ENCODE peak calls at places on chromosomes 16 and 17, in six cellular contexts. One of them, this sample, is unnamed.

GRCh38 chr16:50209548-50210265 is 56.6 kb downstream of the TENT4B start:
- DNase-seq in gastrocnemius medialis: peak
- DNase-seq in right lobe of liver: no peak
- DNase-seq in CD4-positive, alpha-beta T cell: no peak
- DNase-seq in progenitor cell of endocrine pancreas: no peak
- DNase-seq in A549: no peak
- DNase-seq in this sample: no peak

GRCh38 chr16:81445143-81445922 is 725 bp downstream of the CMIP start:
- DNase-seq in progenitor cell of endocrine pancreas: peak
- DNase-seq in right lobe of liver: peak
- DNase-seq in CD4-positive, alpha-beta T cell: peak
- DNase-seq in A549: no peak
- DNase-seq in gastrocnemius medialis: no peak
- DNase-seq in this sample: no peak

GRCh38 chr16:50861451-50861850 is 119.6 kb downstream of the CYLD start:
- DNase-seq in gastrocnemius medialis: no peak
- DNase-seq in CD4-positive, alpha-beta T cell: no peak
- DNase-seq in progenitor cell of endocrine pancreas: no peak
- DNase-seq in A549: no peak
- DNase-seq in right lobe of liver: no peak
- DNase-seq in this sample: no peak

GRCh38 chr16:10228779-10229178 is 46.6 kb upstream of the GRIN2A start:
- DNase-seq in CD4-positive, alpha-beta T cell: no peak
- DNase-seq in progenitor cell of endocrine pancreas: no peak
- DNase-seq in right lobe of liver: no peak
- DNase-seq in gastrocnemius medialis: no peak
- DNase-seq in A549: no peak
- DNase-seq in this sample: no peak

GRCh38 chr17:17737938-17738894 is 57.0 kb downstream of the RAI1 start:
- DNase-seq in progenitor cell of endocrine pancreas: no peak
- DNase-seq in A549: peak
- DNase-seq in gastrocnemius medialis: no peak
- DNase-seq in right lobe of liver: no peak
- DNase-seq in CD4-positive, alpha-beta T cell: no peak
- DNase-seq in this sample: no peak

GRCh38 chr17:18041776-18042175 is 2.6 kb downstream of the GID4 start:
- DNase-seq in A549: peak
- DNase-seq in CD4-positive, alpha-beta T cell: no peak
- DNase-seq in progenitor cell of endocrine pancreas: no peak
- DNase-seq in gastrocnemius medialis: no peak
- DNase-seq in right lobe of liver: no peak
- DNase-seq in this sample: no peak

GRCh38 chr17:1002771-1003555 is 6.0 kb downstream of the TIMM22 start:
- DNase-seq in CD4-positive, alpha-beta T cell: no peak
- DNase-seq in progenitor cell of endocrine pancreas: no peak
- DNase-seq in gastrocnemius medialis: no peak
- DNase-seq in right lobe of liver: no peak
- DNase-seq in A549: no peak
- DNase-seq in this sample: no peak

GRCh38 chr16:87707097-87707496 is 58.7 kb downstream of the KLHDC4 start:
- DNase-seq in CD4-positive, alpha-beta T cell: no peak
- DNase-seq in A549: no peak
- DNase-seq in progenitor cell of endocrine pancreas: no peak
- DNase-seq in right lobe of liver: no peak
- DNase-seq in gastrocnemius medialis: no peak
- DNase-seq in this sample: no peak

GRCh38 chr16:57576429-57576870 is 34.0 kb downstream of the ADGRG5 start:
- DNase-seq in right lobe of liver: peak
- DNase-seq in CD4-positive, alpha-beta T cell: peak
- DNase-seq in A549: peak
- DNase-seq in progenitor cell of endocrine pancreas: peak
- DNase-seq in gastrocnemius medialis: peak
- DNase-seq in this sample: no peak

GRCh38 chr16:57807252-57807967 is 5.1 kb upstream of the KIFC3 start:
- DNase-seq in right lobe of liver: no peak
- DNase-seq in gastrocnemius medialis: no peak
- DNase-seq in CD4-positive, alpha-beta T cell: no peak
- DNase-seq in progenitor cell of endocrine pancreas: no peak
- DNase-seq in A549: peak
- DNase-seq in this sample: no peak

GRCh38 chr16:46621006-46621629 is at the start of gene SHCBP1:
- DNase-seq in CD4-positive, alpha-beta T cell: peak
- DNase-seq in A549: peak
- DNase-seq in gastrocnemius medialis: peak
- DNase-seq in right lobe of liver: peak
- DNase-seq in progenitor cell of endocrine pancreas: peak
- DNase-seq in this sample: peak

GRCh38 chr16:63690961-63691360 is 1430.9 kb downstream of the CDH11 start:
- DNase-seq in right lobe of liver: no peak
- DNase-seq in gastrocnemius medialis: no peak
- DNase-seq in A549: no peak
- DNase-seq in progenitor cell of endocrine pancreas: no peak
- DNase-seq in CD4-positive, alpha-beta T cell: no peak
- DNase-seq in this sample: no peak

GRCh38 chr17:63694229-63694973 is 5.5 kb downstream of the LIMD2 start:
- DNase-seq in gastrocnemius medialis: no peak
- DNase-seq in right lobe of liver: no peak
- DNase-seq in progenitor cell of endocrine pancreas: no peak
- DNase-seq in A549: no peak
- DNase-seq in CD4-positive, alpha-beta T cell: no peak
- DNase-seq in this sample: no peak

GRCh38 chr17:8841844-8842243 is 25.6 kb downstream of the PIK3R6 start:
- DNase-seq in CD4-positive, alpha-beta T cell: no peak
- DNase-seq in A549: no peak
- DNase-seq in right lobe of liver: no peak
- DNase-seq in gastrocnemius medialis: no peak
- DNase-seq in progenitor cell of endocrine pancreas: no peak
- DNase-seq in this sample: no peak

GRCh38 chr16:14321542-14321941 is 250.4 kb downstream of the MRTFB start:
- DNase-seq in CD4-positive, alpha-beta T cell: no peak
- DNase-seq in right lobe of liver: peak
- DNase-seq in A549: peak
- DNase-seq in gastrocnemius medialis: no peak
- DNase-seq in progenitor cell of endocrine pancreas: no peak
- DNase-seq in this sample: no peak

GRCh38 chr17:82356028-82356427 is 3.0 kb upstream of the TEX19 start:
- DNase-seq in gastrocnemius medialis: no peak
- DNase-seq in A549: no peak
- DNase-seq in right lobe of liver: no peak
- DNase-seq in CD4-positive, alpha-beta T cell: no peak
- DNase-seq in progenitor cell of endocrine pancreas: no peak
- DNase-seq in this sample: no peak

GRCh38 chr16:73205153-73205549 is 157.2 kb upstream of the ZFHX3 start:
- DNase-seq in A549: no peak
- DNase-seq in right lobe of liver: no peak
- DNase-seq in progenitor cell of endocrine pancreas: no peak
- DNase-seq in gastrocnemius medialis: no peak
- DNase-seq in CD4-positive, alpha-beta T cell: no peak
- DNase-seq in this sample: no peak

GRCh38 chr16:80948886-80949502 is 57.7 kb downstream of the CMC2 start:
- DNase-seq in right lobe of liver: no peak
- DNase-seq in progenitor cell of endocrine pancreas: no peak
- DNase-seq in A549: peak
- DNase-seq in CD4-positive, alpha-beta T cell: no peak
- DNase-seq in gastrocnemius medialis: no peak
- DNase-seq in this sample: no peak

GRCh38 chr16:64144612-64145011 is 977.3 kb downstream of the CDH11 start:
- DNase-seq in A549: no peak
- DNase-seq in progenitor cell of endocrine pancreas: no peak
- DNase-seq in CD4-positive, alpha-beta T cell: no peak
- DNase-seq in right lobe of liver: no peak
- DNase-seq in gastrocnemius medialis: no peak
- DNase-seq in this sample: no peak

GRCh38 chr16:66486773-66487579 is 59.9 kb downstream of the BEAN1 start:
- DNase-seq in gastrocnemius medialis: peak
- DNase-seq in right lobe of liver: no peak
- DNase-seq in CD4-positive, alpha-beta T cell: no peak
- DNase-seq in progenitor cell of endocrine pancreas: no peak
- DNase-seq in A549: peak
- DNase-seq in this sample: peak

GRCh38 chr17:80151333-80151732 is 4.4 kb upstream of the EIF4A3 start:
- DNase-seq in A549: no peak
- DNase-seq in progenitor cell of endocrine pancreas: no peak
- DNase-seq in gastrocnemius medialis: no peak
- DNase-seq in CD4-positive, alpha-beta T cell: no peak
- DNase-seq in right lobe of liver: no peak
- DNase-seq in this sample: no peak

GRCh38 chr16:61432421-61432820 is 603.8 kb downstream of the CDH8 start:
- DNase-seq in CD4-positive, alpha-beta T cell: no peak
- DNase-seq in A549: no peak
- DNase-seq in progenitor cell of endocrine pancreas: no peak
- DNase-seq in right lobe of liver: no peak
- DNase-seq in gastrocnemius medialis: no peak
- DNase-seq in this sample: no peak

GRCh38 chr17:40980594-40980993 is 3.5 kb downstream of the KRT40 start:
- DNase-seq in A549: no peak
- DNase-seq in gastrocnemius medialis: peak
- DNase-seq in progenitor cell of endocrine pancreas: no peak
- DNase-seq in right lobe of liver: no peak
- DNase-seq in CD4-positive, alpha-beta T cell: no peak
- DNase-seq in this sample: no peak

GRCh38 chr17:82752371-82753200 is 721 bp downstream of the TBCD start:
- DNase-seq in CD4-positive, alpha-beta T cell: peak
- DNase-seq in gastrocnemius medialis: no peak
- DNase-seq in right lobe of liver: peak
- DNase-seq in A549: no peak
- DNase-seq in progenitor cell of endocrine pancreas: no peak
- DNase-seq in this sample: no peak

GRCh38 chr17:2198917-2199316 is 104.7 kb downstream of the SMG6 start:
- DNase-seq in progenitor cell of endocrine pancreas: no peak
- DNase-seq in right lobe of liver: no peak
- DNase-seq in CD4-positive, alpha-beta T cell: no peak
- DNase-seq in A549: no peak
- DNase-seq in gastrocnemius medialis: no peak
- DNase-seq in this sample: no peak

GRCh38 chr16:75086281-75086680 is 30.3 kb downstream of the LDHD start:
- DNase-seq in right lobe of liver: no peak
- DNase-seq in A549: no peak
- DNase-seq in CD4-positive, alpha-beta T cell: no peak
- DNase-seq in gastrocnemius medialis: no peak
- DNase-seq in progenitor cell of endocrine pancreas: no peak
- DNase-seq in this sample: no peak

GRCh38 chr17:48093341-48094045 is 7.8 kb downstream of the CBX1 start:
- DNase-seq in progenitor cell of endocrine pancreas: no peak
- DNase-seq in right lobe of liver: no peak
- DNase-seq in CD4-positive, alpha-beta T cell: no peak
- DNase-seq in gastrocnemius medialis: no peak
- DNase-seq in A549: no peak
- DNase-seq in this sample: peak

GRCh38 chr17:31002047-31002446 is 31.2 kb downstream of the RNF135 start:
- DNase-seq in CD4-positive, alpha-beta T cell: no peak
- DNase-seq in gastrocnemius medialis: no peak
- DNase-seq in A549: no peak
- DNase-seq in right lobe of liver: no peak
- DNase-seq in progenitor cell of endocrine pancreas: no peak
- DNase-seq in this sample: no peak

GRCh38 chr16:72467157-72467759 is 295.3 kb upstream of the PMFBP1 start:
- DNase-seq in A549: peak
- DNase-seq in right lobe of liver: no peak
- DNase-seq in CD4-positive, alpha-beta T cell: no peak
- DNase-seq in gastrocnemius medialis: no peak
- DNase-seq in progenitor cell of endocrine pancreas: no peak
- DNase-seq in this sample: no peak

GRCh38 chr17:76537288-76537577 is 276 bp downstream of the CYGB start:
- DNase-seq in right lobe of liver: no peak
- DNase-seq in gastrocnemius medialis: no peak
- DNase-seq in progenitor cell of endocrine pancreas: no peak
- DNase-seq in A549: no peak
- DNase-seq in CD4-positive, alpha-beta T cell: no peak
- DNase-seq in this sample: peak

GRCh38 chr16:27924411-27925118 is 138.9 kb downstream of the GSG1L start:
- DNase-seq in CD4-positive, alpha-beta T cell: no peak
- DNase-seq in gastrocnemius medialis: no peak
- DNase-seq in progenitor cell of endocrine pancreas: no peak
- DNase-seq in A549: no peak
- DNase-seq in right lobe of liver: no peak
- DNase-seq in this sample: no peak

GRCh38 chr17:34562387-34562786 is 17.0 kb upstream of the TMEM132E start:
- DNase-seq in gastrocnemius medialis: no peak
- DNase-seq in right lobe of liver: no peak
- DNase-seq in progenitor cell of endocrine pancreas: no peak
- DNase-seq in CD4-positive, alpha-beta T cell: no peak
- DNase-seq in A549: peak
- DNase-seq in this sample: no peak
- TF ChIP-seq CTCF in gastrocnemius medialis: no peak
- TF ChIP-seq CTCF in right lobe of liver: no peak
- TF ChIP-seq CTCF in progenitor cell of endocrine pancreas: peak
- TF ChIP-seq CTCF in CD4-positive, alpha-beta T cell: peak
- TF ChIP-seq CTCF in A549: peak
- TF ChIP-seq CTCF in this sample: peak

GRCh38 chr16:24364596-24364995 is 108.5 kb downstream of the CACNG3 start:
- DNase-seq in right lobe of liver: no peak
- DNase-seq in progenitor cell of endocrine pancreas: no peak
- DNase-seq in CD4-positive, alpha-beta T cell: no peak
- DNase-seq in gastrocnemius medialis: no peak
- DNase-seq in A549: no peak
- DNase-seq in this sample: no peak

GRCh38 chr16:24359490-24359889 is 103.4 kb downstream of the CACNG3 start:
- DNase-seq in A549: no peak
- DNase-seq in progenitor cell of endocrine pancreas: no peak
- DNase-seq in CD4-positive, alpha-beta T cell: no peak
- DNase-seq in gastrocnemius medialis: no peak
- DNase-seq in right lobe of liver: no peak
- DNase-seq in this sample: no peak

GRCh38 chr16:24358117-24358516 is 102.0 kb downstream of the CACNG3 start:
- DNase-seq in progenitor cell of endocrine pancreas: no peak
- DNase-seq in CD4-positive, alpha-beta T cell: no peak
- DNase-seq in A549: no peak
- DNase-seq in gastrocnemius medialis: no peak
- DNase-seq in right lobe of liver: no peak
- DNase-seq in this sample: no peak

GRCh38 chr16:24357511-24357910 is 101.4 kb downstream of the CACNG3 start:
- DNase-seq in CD4-positive, alpha-beta T cell: no peak
- DNase-seq in A549: no peak
- DNase-seq in right lobe of liver: no peak
- DNase-seq in gastrocnemius medialis: no peak
- DNase-seq in progenitor cell of endocrine pancreas: no peak
- DNase-seq in this sample: no peak

GRCh38 chr16:24360936-24361335 is 104.8 kb downstream of the CACNG3 start:
- DNase-seq in gastrocnemius medialis: no peak
- DNase-seq in progenitor cell of endocrine pancreas: no peak
- DNase-seq in right lobe of liver: no peak
- DNase-seq in CD4-positive, alpha-beta T cell: no peak
- DNase-seq in A549: no peak
- DNase-seq in this sample: no peak
- TF ChIP-seq CTCF in gastrocnemius medialis: no peak
- TF ChIP-seq CTCF in progenitor cell of endocrine pancreas: no peak
- TF ChIP-seq CTCF in right lobe of liver: no peak
- TF ChIP-seq CTCF in CD4-positive, alpha-beta T cell: no peak
- TF ChIP-seq CTCF in A549: no peak
- TF ChIP-seq CTCF in this sample: no peak

GRCh38 chr16:85718153-85718477 is 29.4 kb upstream of the GINS2 start:
- DNase-seq in right lobe of liver: no peak
- DNase-seq in gastrocnemius medialis: no peak
- DNase-seq in progenitor cell of endocrine pancreas: no peak
- DNase-seq in CD4-positive, alpha-beta T cell: no peak
- DNase-seq in A549: no peak
- DNase-seq in this sample: no peak
- TF ChIP-seq CTCF in right lobe of liver: no peak
- TF ChIP-seq CTCF in gastrocnemius medialis: no peak
- TF ChIP-seq CTCF in progenitor cell of endocrine pancreas: no peak
- TF ChIP-seq CTCF in CD4-positive, alpha-beta T cell: no peak
- TF ChIP-seq CTCF in A549: no peak
- TF ChIP-seq CTCF in this sample: peak

GRCh38 chr16:1043831-1044514 is 28.6 kb upstream of the SSTR5 start:
- DNase-seq in A549: no peak
- DNase-seq in CD4-positive, alpha-beta T cell: no peak
- DNase-seq in progenitor cell of endocrine pancreas: no peak
- DNase-seq in right lobe of liver: no peak
- DNase-seq in gastrocnemius medialis: no peak
- DNase-seq in this sample: no peak
- TF ChIP-seq CTCF in A549: no peak
- TF ChIP-seq CTCF in CD4-positive, alpha-beta T cell: no peak
- TF ChIP-seq CTCF in progenitor cell of endocrine pancreas: no peak
- TF ChIP-seq CTCF in right lobe of liver: no peak
- TF ChIP-seq CTCF in gastrocnemius medialis: no peak
- TF ChIP-seq CTCF in this sample: no peak

This sample was measured in chondrocyte.